ENCODE peak calls at places on chromosome 2, in seven cellular contexts. H is breast epithelium; G is tibial artery; U is right cardiac atrium; V is cardiac muscle cell; R is heart left ventricle; N is CD8-positive, alpha-beta T cell. J is an unnamed sample.

GRCh38 chr2:120729410-120730052 is 6.1 kb upstream of the GLI2 start:
- DNase-seq in U (no peak), N (no peak), V (peak; percentile 89), G (peak; percentile 16), H (no peak), R (no peak), J (no peak)

GRCh38 chr2:9693646-9694045 is 62.8 kb upstream of the YWHAQ start:
- DNase-seq in R (no peak), N (no peak), G (no peak), H (no peak), U (no peak), V (no peak), J (no peak)

GRCh38 chr2:7324706-7325105 is 407.5 kb downstream of the RNF144A start:
- DNase-seq in H (no peak), R (no peak), U (peak; percentile 45), N (no peak), V (no peak), G (no peak), J (no peak)

GRCh38 chr2:39568561-39569006 is 97.1 kb upstream of the TMEM178A start:
- DNase-seq in G (no peak), H (no peak), V (peak; percentile 83), R (no peak), N (no peak), U (no peak), J (no peak)

GRCh38 chr2:95061601-95062183 is 36.2 kb downstream of the MAL start:
- DNase-seq in R (no peak), H (no peak), V (no peak), N (peak; percentile 55), U (no peak), G (peak; percentile 50), J (no peak)

GRCh38 chr2:71546275-71546638 is 92.9 kb downstream of the DYSF start:
- DNase-seq in V (no peak), G (no peak), N (no peak), H (no peak), R (no peak), U (no peak), J (no peak)

GRCh38 chr2:84888401-84889276 is 7.8 kb upstream of the TRABD2A start:
- DNase-seq in H (no peak), N (peak; percentile 72), V (peak; percentile 76), U (no peak), R (peak; percentile 27), G (no peak), J (peak; percentile 58)

GRCh38 chr2:208311954-208312353 is 45.9 kb downstream of the PIKFYVE start:
- DNase-seq in H (no peak), N (no peak), R (no peak), V (no peak), G (no peak), U (no peak), J (no peak)

GRCh38 chr2:94762600-94762999 is 108.6 kb upstream of the TEKT4 start:
- DNase-seq in U (no peak), V (no peak), R (no peak), G (no peak), N (no peak), H (no peak), J (no peak)

GRCh38 chr2:23697676-23698075 is 229.2 kb downstream of the ATAD2B start:
- DNase-seq in U (no peak), V (no peak), G (no peak), R (no peak), N (no peak), H (no peak), J (no peak)

GRCh38 chr2:113005030-113005509 is at the start of gene IL36A:
- DNase-seq in H (no peak), R (no peak), G (no peak), N (no peak), U (no peak), V (peak; percentile 7), J (no peak)

GRCh38 chr2:88003074-88003755 is 13.1 kb downstream of the RNU2-63P start:
- DNase-seq in R (no peak), V (peak; percentile 39), U (no peak), H (no peak), N (no peak), G (no peak), J (no peak)

GRCh38 chr2:217256261-217256660 is 396.4 kb upstream of the TNP1 start:
- DNase-seq in H (no peak), R (no peak), V (no peak), G (no peak), N (no peak), U (no peak), J (no peak)

GRCh38 chr2:236576053-236576452 is 6.4 kb downstream of the ACKR3 start:
- DNase-seq in U (no peak), G (no peak), R (no peak), V (no peak), N (no peak), H (no peak), J (no peak)

GRCh38 chr2:28895189-28895893 is 874 bp downstream of the WDR43 start:
- DNase-seq in R (no peak), G (no peak), H (no peak), U (peak; percentile 75), V (peak; percentile 33), N (peak; percentile 56), J (peak; percentile 53)

GRCh38 chr2:208037564-208038487 is 12.5 kb upstream of the PLEKHM3 start:
- DNase-seq in G (no peak), U (no peak), V (no peak), H (no peak), R (no peak), N (no peak), J (no peak)

GRCh38 chr2:127072380-127072779 is 34.6 kb downstream of the BIN1 start:
- DNase-seq in N (no peak), U (no peak), G (no peak), H (no peak), V (no peak), R (no peak), J (no peak)

GRCh38 chr2:120398961-120399888 is 53.3 kb downstream of the INHBB start:
- DNase-seq in N (no peak), R (no peak), H (peak; percentile 73), U (no peak), G (peak; percentile 61), V (no peak), J (peak; percentile 64)

GRCh38 chr2:222736301-222736700 is 64.8 kb downstream of the MOGAT1 start:
- DNase-seq in R (no peak), N (no peak), V (peak; percentile 54), G (no peak), U (no peak), H (no peak), J (no peak)

GRCh38 chr2:225207026-225207425 is 164.8 kb upstream of the DOCK10 start:
- DNase-seq in G (no peak), U (no peak), N (no peak), R (no peak), H (no peak), V (no peak), J (no peak)

DNA sequence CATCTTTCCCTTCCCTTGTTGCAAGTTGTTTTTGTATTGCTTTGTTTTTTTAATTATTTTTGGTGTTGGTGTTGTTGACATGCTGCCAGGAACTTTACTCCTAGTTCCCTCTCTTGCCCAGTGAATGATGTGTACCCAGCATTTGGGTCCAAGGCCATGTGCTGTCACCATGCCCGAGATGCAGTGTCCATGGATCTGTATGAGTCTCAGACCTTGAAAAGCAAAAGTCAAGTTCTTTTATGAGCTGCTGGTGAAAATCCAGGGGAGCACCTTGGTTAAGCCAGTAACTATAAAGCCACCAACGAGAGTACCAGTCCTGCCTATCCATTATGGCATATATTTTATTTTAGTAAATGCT is 236.4 kb downstream of the BCL11A start:
- DNase-seq in G (no peak), U (no peak), R (no peak), H (no peak), N (no peak), V (no peak), J (no peak)
- H3K4me1 ChIP-seq in G (no peaks in the 10 kb centered on the region), U (no peaks in the 10 kb centered on the region), R (peaks cover 9% of the 10 kb centered on the region), H (no peaks in the 10 kb centered on the region), N (no peaks in the 10 kb centered on the region), V (no peaks in the 10 kb centered on the region), J (no peaks in the 10 kb centered on the region)

GRCh38 chr2:42567389-42567788 is 1.0 kb upstream of the MTA3 start:
- DNase-seq in H (no peak), R (no peak), U (no peak), V (peak; percentile 53), G (no peak), N (no peak), J (no peak)

GRCh38 chr2:42569116-42569711 is 782 bp downstream of the MTA3 start:
- DNase-seq in U (peak; percentile 66), G (no peak), H (no peak), R (peak; percentile 40), N (no peak), V (peak; percentile 53), J (peak; percentile 51)

GRCh38 chr2:42566837-42567251 is 1.6 kb upstream of the MTA3 start:
- DNase-seq in V (no peak), R (no peak), H (no peak), G (no peak), N (no peak), U (no peak), J (no peak)

GRCh38 chr2:42568431-42569115 is at the start of gene MTA3:
- DNase-seq in R (peak; percentile 73), V (peak; percentile 60), H (peak; percentile 40), U (peak; percentile 88), G (peak; percentile 82), N (peak; percentile 82), J (peak; percentile 91)

DNA sequence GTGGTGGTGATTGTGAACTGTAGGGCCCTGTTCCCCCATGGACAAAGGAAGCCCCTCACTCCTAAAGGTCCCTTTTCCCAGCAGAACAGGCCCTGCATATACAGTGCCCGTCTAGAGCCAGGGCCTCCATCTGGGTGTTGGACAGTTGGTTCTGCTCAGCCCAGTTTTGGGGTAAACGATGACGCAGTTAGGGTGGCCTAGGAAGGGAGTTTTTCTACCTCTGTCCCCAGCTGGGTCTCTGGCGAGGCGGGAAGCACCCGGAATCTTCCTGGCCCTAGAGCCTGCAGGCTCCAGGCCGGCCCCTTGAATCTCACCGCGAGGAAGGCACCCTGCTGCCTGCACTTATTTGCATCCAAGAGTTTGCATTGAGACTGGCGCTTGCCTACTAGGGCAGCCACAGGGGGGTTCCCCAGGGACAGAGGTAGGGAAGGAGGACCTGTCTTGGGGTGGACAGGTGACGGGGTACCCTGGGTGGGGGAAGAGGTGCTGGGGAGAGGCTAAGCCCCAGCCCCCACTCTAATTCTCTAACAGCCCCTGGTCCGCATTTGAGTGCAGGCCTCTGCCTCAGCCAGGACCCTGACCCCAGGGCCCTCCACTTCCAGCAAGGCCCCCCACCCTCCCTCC is 514 bp upstream of the MTA3 start:
- DNase-seq in V (peak; percentile 22), U (peak; percentile 64), G (peak; percentile 66), R (peak; percentile 28), H (no peak), N (peak; percentile 56), J (peak; percentile 52)
- H3K4me3 ChIP-seq in V (peak overlapping the region; percentile 99), U (peak overlapping the region; percentile 99), G (peak overlapping the region; percentile 76), R (peak overlapping the region; percentile 95), H (peak overlapping the region; percentile 92), N (no peak overlapping the region), J (no peak overlapping the region)

GRCh38 chr2:25315316-25315680 is 26.4 kb downstream of the DNMT3A start:
- DNase-seq in V (no peak), H (no peak), G (no peak), R (no peak), N (no peak), U (no peak), J (no peak)
- H3K4me1 ChIP-seq in V (peaks cover 20% of the 10 kb centered on the region), H (peaks cover 8% of the 10 kb centered on the region), G (peaks cover 56% of the 10 kb centered on the region), R (peaks cover 63% of the 10 kb centered on the region), N (peaks cover 65% of the 10 kb centered on the region), U (peaks cover 17% of the 10 kb centered on the region), J (no peaks in the 10 kb centered on the region)

DNA sequence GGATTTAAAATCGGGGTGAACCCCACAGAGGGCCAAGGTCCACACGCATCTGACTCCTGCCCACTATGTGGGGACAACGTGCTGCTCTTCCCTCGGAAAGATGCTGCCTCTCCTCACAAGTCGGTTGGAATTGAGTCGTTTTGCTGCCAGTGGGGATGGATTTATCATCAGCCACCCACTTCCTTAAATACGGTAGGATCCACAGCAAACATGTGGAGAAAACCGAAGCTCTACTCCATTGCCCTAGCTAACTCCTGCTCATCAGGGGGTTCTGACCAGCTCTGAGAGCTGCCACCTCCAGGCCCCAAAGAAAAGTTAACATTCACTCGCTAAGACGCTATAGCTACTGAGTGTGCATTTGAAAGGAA is 80.9 kb downstream of the CHRNA1 start:
- DNase-seq in G (no peak), H (no peak), V (peak; percentile 68), U (no peak), R (no peak), N (no peak), J (no peak)
- H3K4me3 ChIP-seq in G (peak overlapping the region; percentile 80), H (peak overlapping the region; percentile 87), V (peak overlapping the region; percentile 77), U (peak overlapping the region; percentile 99), R (peak overlapping the region; percentile 96), N (peak overlapping the region; percentile 73), J (peak overlapping the region; percentile 85)